ENCODE peak calls at places on chromosomes 5 and 9, in eight cellular contexts. Z is tibial nerve, D is A549, R is GM12878, G is heart left ventricle, M is cardiac muscle cell, J is breast epithelium, A is HCT116. L is an unnamed sample.
A peak's percentile ranks its signal among the peaks of the same experiment; 100 is the strongest.

GRCh38 chr9:14993061-14993800 is 83.0 kb upstream of the FREM1 start:
- DNase-seq in J (peak; percentile 66), G (peak; percentile 92), Z (peak; percentile 59), M (peak; percentile 95), A (no peak), D (peak; percentile 33), R (no peak), L (peak; percentile 85)

GRCh38 chr9:38388283-38389223 is 3.9 kb upstream of the ALDH1B1 start:
- DNase-seq in G (no peak), M (no peak), J (peak; percentile 25), D (no peak), Z (no peak), A (no peak), R (no peak), L (no peak)

GRCh38 chr9:134007150-134007549 is 15.0 kb upstream of the VAV2 start:
- DNase-seq in J (no peak), D (no peak), M (no peak), R (no peak), G (no peak), Z (no peak), A (no peak), L (no peak)

GRCh38 chr9:136567651-136568287 is 21.9 kb upstream of the NOTCH1 start:
- DNase-seq in J (peak; percentile 74), A (peak; percentile 57), D (peak; percentile 84), M (no peak), R (no peak), Z (no peak), G (peak; percentile 84), L (peak; percentile 55)

GRCh38 chr9:117464941-117465616 is 50.2 kb upstream of the ASTN2 start:
- DNase-seq in G (no peak), D (no peak), A (no peak), M (no peak), Z (no peak), J (no peak), R (no peak), L (no peak)

GRCh38 chr9:124084087-124084486 is 72.5 kb downstream of the LHX2 start:
- DNase-seq in J (no peak), Z (no peak), M (no peak), A (no peak), G (no peak), R (no peak), D (no peak), L (no peak)

GRCh38 chr5:143094087-143094511 is 309.4 kb downstream of the NR3C1 start:
- DNase-seq in Z (no peak), M (peak; percentile 39), J (peak; percentile 41), A (no peak), G (no peak), D (no peak), R (no peak), L (no peak)

GRCh38 chr9:78030553-78031270 is 899 bp downstream of the GNAQ start:
- DNase-seq in Z (peak; percentile 36), J (peak; percentile 35), M (peak; percentile 55), A (no peak), D (no peak), G (peak; percentile 74), R (no peak), L (peak; percentile 55)

GRCh38 chr5:135697959-135698345 is 119.2 kb upstream of the CXCL14 start:
- DNase-seq in J (no peak), R (no peak), Z (no peak), G (no peak), A (no peak), D (no peak), M (no peak), L (no peak)

GRCh38 chr5:32254987-32255900 is 57.5 kb downstream of the MTMR12 start:
- DNase-seq in D (no peak), M (peak; percentile 6), A (no peak), G (no peak), Z (no peak), J (no peak), R (no peak), L (no peak)

GRCh38 chr9:12684923-12685468 is 8.2 kb upstream of the TYRP1 start:
- DNase-seq in D (no peak), A (no peak), M (no peak), J (no peak), R (no peak), Z (no peak), G (no peak), L (no peak)

GRCh38 chr5:76422175-76422574 is 19.1 kb downstream of the IQGAP2 start:
- DNase-seq in G (no peak), A (no peak), J (no peak), R (no peak), M (no peak), Z (no peak), D (no peak), L (no peak)

GRCh38 chr9:29456940-29457339 is 1883.7 kb upstream of the C9orf72 start:
- DNase-seq in R (no peak), J (no peak), Z (no peak), D (no peak), G (no peak), A (no peak), M (no peak), L (no peak)

GRCh38 chr5:75856056-75856455 is 138.8 kb upstream of the POC5 start:
- DNase-seq in A (no peak), D (no peak), Z (no peak), J (no peak), R (no peak), M (no peak), G (no peak), L (no peak)

GRCh38 chr9:93261735-93262523 is 78.0 kb downstream of the WNK2 start:
- DNase-seq in D (no peak), J (peak; percentile 15), A (no peak), G (peak; percentile 54), R (no peak), Z (no peak), M (no peak), L (no peak)

DNA sequence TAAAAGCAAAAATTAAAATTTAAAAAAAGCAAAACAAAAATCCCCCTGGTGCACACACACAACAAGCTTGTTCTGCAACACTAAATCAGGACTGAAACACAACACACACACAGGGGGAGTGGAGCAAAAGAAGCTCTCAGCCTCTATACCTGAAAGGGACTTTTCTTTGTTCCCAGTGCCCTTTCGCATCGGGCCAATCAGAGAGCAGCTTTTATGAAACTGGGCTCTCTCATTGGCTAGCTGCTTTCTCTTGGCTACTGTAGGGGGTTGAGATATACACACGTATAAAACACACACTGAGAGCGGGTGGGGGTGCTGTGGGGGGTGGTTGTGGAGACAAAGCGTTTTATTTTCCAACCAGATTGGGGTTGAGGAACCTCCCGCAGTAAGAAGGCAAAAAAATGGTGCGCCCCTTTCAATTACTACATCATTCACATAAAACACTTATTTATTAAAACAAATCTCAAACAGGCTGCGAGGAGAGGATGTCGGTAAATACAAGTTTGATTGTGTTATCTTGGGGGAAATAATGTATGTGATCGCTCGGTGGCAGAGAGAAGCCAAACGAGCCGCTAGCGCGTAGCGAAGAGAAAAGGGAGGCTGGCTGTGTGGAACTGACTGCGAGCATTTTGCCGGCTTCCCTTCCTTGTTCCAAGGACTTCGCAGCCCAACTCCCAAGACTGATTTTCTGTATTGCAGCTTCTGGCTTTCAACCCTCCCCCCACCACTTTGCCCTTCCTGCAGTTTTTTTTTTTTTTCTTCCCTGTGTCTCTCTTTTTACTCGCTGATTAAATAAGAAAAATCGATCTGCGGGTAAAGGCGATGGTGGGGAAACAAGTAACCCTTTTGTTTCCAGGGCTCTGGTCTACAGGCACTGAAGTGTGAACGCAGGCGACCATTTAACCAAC is 2.5 kb upstream of the ZNF608 start:
- DNase-seq in M (peak; percentile 94), G (no peak), Z (peak; percentile 52), D (peak; percentile 93), J (peak; percentile 92), A (peak; percentile 92), R (peak; percentile 86), L (peak; percentile 82)
- H3K4me3 ChIP-seq in M (peak overlapping the region; percentile 97), G (peak overlapping the region; percentile 71), Z (peak overlapping the region; percentile 56), D (peak overlapping the region; percentile 46), J (peak overlapping the region; percentile 70), A (peak overlapping the region; percentile 65), R (peak overlapping the region; percentile 83), L (peak overlapping the region; percentile 54)

GRCh38 chr5:96142184-96142781 is 180.6 kb upstream of the ELL2 start:
- DNase-seq in J (no peak), A (no peak), Z (no peak), G (no peak), D (no peak), M (no peak), R (no peak), L (no peak)

GRCh38 chr5:96141749-96142148 is 180.1 kb upstream of the ELL2 start:
- DNase-seq in G (no peak), J (no peak), A (no peak), Z (no peak), R (no peak), D (no peak), M (no peak), L (no peak)

GRCh38 chr5:96144289-96144688 is 182.6 kb upstream of the ELL2 start:
- DNase-seq in G (no peak), R (no peak), M (no peak), J (no peak), D (no peak), A (no peak), Z (no peak), L (no peak)

GRCh38 chr5:96143450-96143849 is 181.8 kb upstream of the ELL2 start:
- DNase-seq in R (no peak), M (no peak), Z (no peak), A (no peak), D (no peak), G (no peak), J (no peak), L (no peak)

GRCh38 chr5:96142786-96143434 is 181.3 kb upstream of the ELL2 start:
- DNase-seq in Z (no peak), R (no peak), J (no peak), D (no peak), G (no peak), A (no peak), M (no peak), L (no peak)
- H3K27ac ChIP-seq in Z (no peak overlapping the region), R (no peak overlapping the region), J (no peak overlapping the region), D (peak overlapping the region; percentile 54), G (no peak overlapping the region), A (no peak overlapping the region), M (no peak overlapping the region), L (no peak overlapping the region)

DNA sequence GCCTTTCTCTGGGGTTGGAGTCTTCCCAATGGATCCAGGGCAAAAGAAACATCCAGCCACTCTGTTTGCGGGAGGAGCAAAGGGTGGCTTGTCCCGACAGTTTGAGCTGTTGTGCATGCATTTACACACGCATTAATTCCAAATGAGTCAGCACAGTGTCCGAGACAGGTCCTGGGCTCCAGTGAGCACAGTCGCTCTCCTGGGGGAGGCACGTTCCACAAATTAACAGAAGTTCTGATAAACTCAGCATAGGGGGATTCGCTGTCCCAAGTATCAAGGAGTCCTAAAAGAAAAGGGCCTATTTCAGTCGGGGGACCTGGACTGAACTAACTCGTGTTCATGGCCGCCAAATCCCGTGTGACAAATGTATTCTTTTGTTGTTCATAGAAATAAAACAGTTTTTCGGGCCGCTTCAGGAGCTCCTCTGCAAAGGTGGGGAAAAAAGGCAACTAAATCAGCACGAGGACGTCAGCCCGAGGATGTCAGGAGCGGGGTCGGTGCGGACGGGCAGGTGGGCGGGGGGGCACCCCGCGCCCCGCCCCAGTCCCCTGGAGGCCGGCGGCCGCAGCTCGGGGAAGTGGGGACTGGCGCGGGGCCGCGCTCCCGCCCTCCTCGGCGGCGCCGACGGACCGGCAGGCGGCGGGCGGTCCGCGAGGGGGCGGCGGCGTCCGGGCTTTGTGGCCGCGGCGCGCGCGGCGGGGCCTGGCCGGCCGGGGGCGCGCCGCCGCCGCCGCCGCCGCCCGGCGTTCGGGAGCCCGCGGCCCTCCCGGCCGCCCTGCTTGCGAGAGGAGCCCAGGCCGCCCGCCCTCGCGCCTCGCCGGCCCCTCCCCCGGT is at the start of gene MSANTD3:
- DNase-seq in M (peak; percentile 89), J (peak; percentile 27), G (peak; percentile 85), R (no peak), D (peak; percentile 74), A (peak; percentile 50), Z (no peak), L (peak; percentile 44)
- TF ChIP-seq CTCF in M (no peak), J (peak; percentile 43), G (no peak), R (no peak), D (peak; percentile 21), A (no peak), Z (peak; percentile 56), L (no peak)

GRCh38 chr5:23013395-23013994 is 160.4 kb upstream of the CDH12 start:
- DNase-seq in Z (no peak), R (no peak), D (no peak), M (no peak), A (no peak), G (no peak), J (no peak), L (no peak)
- H3K4me3 ChIP-seq in Z (peak overlapping the region; percentile 35), R (no peak overlapping the region), D (peak overlapping the region; percentile 31), M (no peak overlapping the region), A (no peak overlapping the region), G (peak overlapping the region; percentile 14), J (peak overlapping the region; percentile 38), L (no peak overlapping the region)

L was measured in lung.